ENCODE peak calls at places on chromosomes 13 and 19, in six cellular contexts. F is heart right ventricle, E is lung, H is mammary epithelial cell, I is uterus, R is neural progenitor cell. Y is an unnamed sample.

GRCh38 chr13:80952158-80952557 is 611.2 kb upstream of the SPRY2 start:
- DNase-seq in E (no peak), R (no peak), F (no peak), H (no peak), I (no peak), Y (no peak)

GRCh38 chr13:27985600-27985999 is 2.9 kb downstream of the URAD start:
- DNase-seq in R (no peak), E (no peak), H (no peak), F (no peak), I (no peak), Y (no peak)

GRCh38 chr13:99442273-99442895 is 58.9 kb upstream of the TM9SF2 start:
- DNase-seq in E (no peak), I (no peak), R (peak; percentile 60), F (no peak), H (peak; percentile 16), Y (peak; percentile 55)

GRCh38 chr19:46719629-46720515 is 3.0 kb upstream of the PRKD2 start:
- DNase-seq in H (no peak), E (no peak), F (no peak), R (no peak), I (no peak), Y (no peak)

GRCh38 chr13:28429096-28429495 is 65.8 kb downstream of the FLT1 start:
- DNase-seq in H (no peak), I (no peak), F (no peak), R (no peak), E (no peak), Y (no peak)

GRCh38 chr19:5054551-5055456 is 85.9 kb downstream of the KDM4B start:
- DNase-seq in F (peak; percentile 55), R (no peak), E (no peak), H (no peak), I (no peak), Y (no peak)

GRCh38 chr13:60765700-60766411 is 368.8 kb downstream of the TDRD3 start:
- DNase-seq in F (no peak), E (peak; percentile 29), H (no peak), I (no peak), R (no peak), Y (no peak)

GRCh38 chr19:48726573-48726972 is 7.0 kb upstream of the MAMSTR start:
- DNase-seq in H (no peak), F (no peak), R (no peak), E (no peak), I (no peak), Y (peak; percentile 19)

GRCh38 chr19:44745386-44745831 is 3.1 kb upstream of the BCL3 start:
- DNase-seq in F (peak; percentile 79), I (peak; percentile 78), R (peak; percentile 22), H (peak; percentile 43), E (peak; percentile 68), Y (peak; percentile 80)

GRCh38 chr19:28374971-28375370 is 838.0 kb downstream of the UQCRFS1 start:
- DNase-seq in H (no peak), F (no peak), I (no peak), R (no peak), E (no peak), Y (no peak)

GRCh38 chr19:28372800-28373199 is 840.2 kb downstream of the UQCRFS1 start:
- DNase-seq in E (no peak), F (no peak), I (no peak), R (no peak), H (no peak), Y (no peak)

DNA sequence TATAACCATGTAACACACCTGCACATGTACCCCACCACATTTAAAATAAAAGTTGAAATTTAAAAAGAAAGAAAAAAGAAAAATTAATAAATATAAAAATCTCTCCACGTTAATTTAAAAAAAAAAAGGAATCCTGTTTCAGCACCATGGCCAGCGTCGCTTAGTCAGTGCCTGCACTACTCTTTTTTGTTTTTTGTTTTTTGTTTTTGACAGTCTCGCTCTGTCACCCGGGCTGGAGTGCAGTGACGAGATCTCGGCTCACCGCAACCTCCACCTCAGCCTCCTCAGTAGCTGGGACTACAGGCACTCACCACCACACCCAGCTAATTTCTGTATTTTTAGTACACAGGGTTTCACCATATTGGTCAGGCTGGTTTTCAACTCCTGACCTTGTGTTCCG is 835.9 kb downstream of the UQCRFS1 start:
- DNase-seq in F (no peak), I (no peak), H (no peak), E (no peak), R (peak; percentile 43), Y (no peak)
- H3K9me3 ChIP-seq in F (no peaks in the 10 kb centered on the region), I (no peaks in the 10 kb centered on the region), H (peaks cover 2% of the 10 kb centered on the region), E (peaks cover 2% of the 10 kb centered on the region), R (no peaks in the 10 kb centered on the region), Y (no peaks in the 10 kb centered on the region)

DNA sequence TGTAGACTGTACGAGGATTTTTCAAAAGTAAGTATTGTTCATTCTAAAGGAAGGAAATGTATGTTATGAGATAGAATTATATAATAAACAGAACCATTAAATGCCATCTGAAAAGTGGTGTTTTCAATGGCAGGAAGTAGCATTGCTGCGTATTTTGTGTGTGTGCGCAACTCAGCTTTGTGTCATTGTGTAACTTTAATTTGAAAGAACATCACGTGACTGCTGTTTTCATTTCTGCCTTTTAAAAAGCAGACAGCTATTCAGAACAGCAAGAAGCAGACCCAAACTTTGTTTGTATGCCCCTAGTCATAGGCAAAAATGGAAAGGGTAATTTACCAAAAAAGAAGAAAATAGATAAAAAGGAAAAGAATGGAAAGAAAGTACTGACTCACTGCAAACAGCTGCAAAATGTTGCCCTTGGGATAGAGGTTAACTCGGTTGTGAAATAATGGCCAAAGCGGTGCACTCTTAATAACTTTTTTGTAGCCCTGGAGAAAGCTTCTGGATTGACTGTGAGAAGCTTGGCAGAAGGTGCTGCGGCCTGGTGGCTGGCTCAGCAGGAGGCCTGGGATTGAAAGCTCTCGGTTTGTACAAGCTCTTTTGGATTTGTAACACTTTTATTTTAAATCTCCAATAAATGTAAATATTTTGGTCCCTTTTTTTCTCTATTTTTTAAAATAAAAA is 97.3 kb downstream of the GGACT start:
- DNase-seq in R (no peak), F (peak; percentile 30), E (no peak), H (no peak), I (peak; percentile 60), Y (no peak)
- H3K4me3 ChIP-seq in R (no peak overlapping the region), F (no peak overlapping the region), E (no peak overlapping the region), H (no peak overlapping the region), I (no peak overlapping the region), Y (no peak overlapping the region)

GRCh38 chr19:51503428-51503827 is 1.8 kb upstream of the SIGLEC12 start:
- DNase-seq in R (no peak), H (no peak), F (no peak), E (no peak), I (no peak), Y (no peak)
- H3K9me3 ChIP-seq in R (no peaks in the 10 kb centered on the region), H (peaks cover 2% of the 10 kb centered on the region), F (no peaks in the 10 kb centered on the region), E (peaks cover 7% of the 10 kb centered on the region), I (no peaks in the 10 kb centered on the region), Y (no peaks in the 10 kb centered on the region)

GRCh38 chr19:2782936-2783780 is at the start of gene SGTA:
- DNase-seq in E (peak; percentile 98), H (peak; percentile 99), F (peak; percentile 95), I (peak; percentile 99), R (peak; percentile 99), Y (peak; percentile 100)

GRCh38 chr19:2777952-2778683 is 5.0 kb downstream of the SGTA start:
- DNase-seq in H (no peak), F (no peak), R (no peak), E (no peak), I (no peak), Y (no peak)

GRCh38 chr19:2782357-2782935 is 627 bp downstream of the SGTA start:
- DNase-seq in I (no peak), H (peak; percentile 5), F (no peak), E (no peak), R (no peak), Y (peak; percentile 7)

GRCh38 chr19:2779121-2779740 is 3.8 kb downstream of the SGTA start:
- DNase-seq in E (no peak), I (no peak), F (no peak), R (no peak), H (no peak), Y (no peak)

GRCh38 chr19:2780284-2780683 is 2.8 kb downstream of the SGTA start:
- DNase-seq in F (no peak), R (no peak), I (no peak), H (no peak), E (no peak), Y (no peak)
- H3K4me3 ChIP-seq in F (no peak overlapping the region), R (no peak overlapping the region), I (no peak overlapping the region), H (no peak overlapping the region), E (no peak overlapping the region), Y (no peak overlapping the region)

DNA sequence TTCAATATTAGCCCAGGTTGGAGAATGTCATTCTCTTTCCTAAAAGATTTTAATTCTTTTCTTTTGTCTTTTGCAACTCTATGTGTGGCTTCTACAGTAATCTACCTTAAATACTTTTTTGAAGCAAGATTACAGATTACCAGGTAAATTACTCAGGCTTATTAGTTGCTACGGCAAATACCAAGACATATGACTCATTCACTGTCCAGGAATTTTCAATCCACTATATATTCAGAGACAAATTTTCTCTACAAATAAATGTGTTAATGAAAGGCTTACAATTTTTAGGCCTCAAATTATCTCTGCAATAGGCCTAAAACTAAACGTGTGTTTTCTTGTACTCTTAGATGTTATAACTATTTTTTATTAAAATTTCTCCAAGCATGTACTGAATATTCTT is 631.3 kb downstream of the DIAPH3 start:
- DNase-seq in I (no peak), H (peak; percentile 14), F (no peak), R (no peak), E (no peak), Y (no peak)
- H3K9me3 ChIP-seq in I (no peaks in the 10 kb centered on the region), H (no peaks in the 10 kb centered on the region), F (no peaks in the 10 kb centered on the region), R (no peaks in the 10 kb centered on the region), E (no peaks in the 10 kb centered on the region), Y (no peaks in the 10 kb centered on the region)

GRCh38 chr19:27892500-27892899 is 1320.5 kb downstream of the UQCRFS1 start:
- DNase-seq in E (no peak), H (no peak), F (no peak), I (no peak), R (no peak), Y (no peak)
- H3K4me3 ChIP-seq in E (no peak overlapping the region), H (no peak overlapping the region), F (no peak overlapping the region), I (no peak overlapping the region), R (no peak overlapping the region), Y (no peak overlapping the region)

DNA sequence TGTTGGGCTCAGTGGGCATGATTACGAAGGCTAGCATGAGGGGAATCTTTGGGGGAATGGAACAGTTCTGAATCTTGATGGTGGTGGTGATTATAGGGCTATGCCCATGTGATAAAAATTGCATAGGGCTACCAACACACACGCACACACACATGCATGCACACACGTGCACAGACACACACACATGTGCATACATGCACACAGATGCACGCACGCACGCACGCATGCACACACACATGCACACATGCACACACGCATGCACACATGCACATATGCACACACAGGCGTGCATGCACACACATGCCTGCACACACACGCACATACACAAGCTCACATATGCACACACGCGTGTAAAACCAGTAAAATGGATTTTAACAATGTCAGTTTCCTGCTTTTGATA is 85.9 kb downstream of the MUC16 start:
- DNase-seq in H (no peak), R (no peak), I (no peak), F (no peak), E (no peak), Y (no peak)
- H3K9me3 ChIP-seq in H (peaks cover 32% of the 10 kb centered on the region), R (no peaks in the 10 kb centered on the region), I (no peaks in the 10 kb centered on the region), F (no peaks in the 10 kb centered on the region), E (peaks cover 5% of the 10 kb centered on the region), Y (no peaks in the 10 kb centered on the region)

Y was measured in small intestine.